ENCODE peak calls at places on chromosomes 11 and 22, in ten cellular contexts. Z, A, M, I, D, O, W, C, G and K are unnamed samples.

GRCh38 chr11:72736452-72737069 is 15.6 kb downstream of the ARAP1 start:
- DNase-seq in Z (peak), A (peak), M (no peak), I (no peak), D (peak), O (peak), W (no peak), C (peak), G (peak), K (peak)

GRCh38 chr11:121406291-121406690 is 45.8 kb upstream of the SORL1 start:
- DNase-seq in Z (no peak), A (peak), M (no peak), I (no peak), D (no peak), O (no peak), W (no peak), C (no peak), G (no peak), K (no peak)

GRCh38 chr11:74232316-74232950 is 61.3 kb downstream of the PPME1 start:
- DNase-seq in Z (no peak), A (no peak), M (no peak), I (no peak), D (no peak), O (no peak), W (peak), C (no peak), G (peak), K (peak)

GRCh38 chr22:41532908-41533825 is 11.1 kb downstream of the POLR3H start:
- DNase-seq in Z (peak), A (peak), M (peak), I (no peak), D (peak), O (peak), W (no peak), C (peak), G (peak), K (no peak)

GRCh38 chr22:27531782-27532530 is 269.6 kb downstream of the MN1 start:
- DNase-seq in Z (no peak), A (no peak), M (no peak), I (no peak), D (no peak), O (no peak), W (no peak), C (peak), G (no peak), K (no peak)

GRCh38 chr11:92267968-92268367 is 43.4 kb downstream of the FAT3 start:
- DNase-seq in Z (no peak), A (no peak), M (no peak), I (no peak), D (no peak), O (no peak), W (no peak), C (peak), G (no peak), K (no peak)

GRCh38 chr11:64848779-64849599 is 4.5 kb upstream of the CDC42BPG start:
- DNase-seq in Z (peak), A (peak), M (no peak), I (no peak), D (no peak), O (no peak), W (no peak), C (no peak), G (peak), K (peak)

GRCh38 chr11:64295760-64296159 is 4.4 kb upstream of the CATSPERZ start:
- DNase-seq in Z (no peak), A (no peak), M (no peak), I (no peak), D (no peak), O (no peak), W (no peak), C (no peak), G (no peak), K (no peak)

GRCh38 chr11:15800121-15800800 is 556.1 kb downstream of the SOX6 start:
- DNase-seq in Z (no peak), A (no peak), M (peak), I (no peak), D (no peak), O (peak), W (no peak), C (peak), G (no peak), K (no peak)

GRCh38 chr22:17369553-17370035 is 334 bp downstream of the CECR2 start:
- DNase-seq in Z (peak), A (peak), M (no peak), I (no peak), D (peak), O (no peak), W (no peak), C (no peak), G (peak), K (no peak)

GRCh38 chr11:2481253-2481652 is 36.4 kb downstream of the KCNQ1 start:
- DNase-seq in Z (no peak), A (no peak), M (no peak), I (no peak), D (peak), O (no peak), W (no peak), C (no peak), G (no peak), K (no peak)

DNA sequence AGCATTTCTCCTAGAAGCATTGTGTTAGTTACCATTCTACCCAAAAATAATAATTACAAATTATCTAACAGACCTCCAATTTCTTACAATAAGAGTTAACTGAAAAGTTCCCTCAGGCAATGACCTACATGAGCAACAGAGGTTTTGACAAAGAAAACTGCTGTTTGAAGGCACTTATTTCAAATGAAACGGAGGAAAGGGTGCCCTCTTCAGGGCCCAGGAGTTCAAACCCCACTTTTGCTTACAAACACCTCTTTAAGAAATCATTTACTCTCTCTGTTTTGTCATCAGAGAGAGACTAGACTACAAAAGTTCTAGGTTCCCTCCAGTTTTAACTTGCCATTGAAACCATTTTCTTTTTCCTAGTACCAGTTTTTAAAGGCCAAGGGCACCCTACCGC is 56.7 kb downstream of the AMBRA1 start:
- DNase-seq in Z (no peak), A (no peak), M (no peak), I (no peak), D (no peak), O (no peak), W (no peak), C (no peak), G (no peak), K (no peak)
- H3K4me3 ChIP-seq in Z (no peak), A (no peak), M (no peak), I (no peak), D (no peak), O (no peak), W (no peak), C (no peak), G (no peak), K (no peak)

DNA sequence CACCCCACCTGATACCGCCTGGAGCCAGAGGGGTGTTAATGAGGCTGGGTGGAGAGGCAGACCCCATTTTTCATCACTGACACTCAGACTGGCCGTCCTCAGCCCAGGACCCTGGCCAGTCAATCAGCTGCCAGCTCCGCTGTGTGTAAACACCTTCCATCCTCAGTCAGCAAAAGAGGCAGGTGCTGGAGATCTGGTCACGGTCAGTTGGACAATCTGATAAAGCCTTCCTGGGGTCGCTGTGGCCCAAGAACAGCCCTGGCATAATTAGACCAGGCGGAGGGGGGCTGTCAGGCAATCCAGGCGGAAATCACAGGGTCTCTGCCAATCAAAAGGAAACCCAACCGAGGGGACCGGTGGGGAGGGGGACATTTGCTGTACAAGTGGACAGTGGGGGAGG is 73.0 kb downstream of the ABTB2 start:
- DNase-seq in Z (no peak), A (no peak), M (no peak), I (no peak), D (no peak), O (no peak), W (no peak), C (no peak), G (no peak), K (no peak)
- H3K4me3 ChIP-seq in Z (no peak), A (no peak), M (no peak), I (no peak), D (no peak), O (no peak), W (no peak), C (no peak), G (no peak), K (no peak)

DNA sequence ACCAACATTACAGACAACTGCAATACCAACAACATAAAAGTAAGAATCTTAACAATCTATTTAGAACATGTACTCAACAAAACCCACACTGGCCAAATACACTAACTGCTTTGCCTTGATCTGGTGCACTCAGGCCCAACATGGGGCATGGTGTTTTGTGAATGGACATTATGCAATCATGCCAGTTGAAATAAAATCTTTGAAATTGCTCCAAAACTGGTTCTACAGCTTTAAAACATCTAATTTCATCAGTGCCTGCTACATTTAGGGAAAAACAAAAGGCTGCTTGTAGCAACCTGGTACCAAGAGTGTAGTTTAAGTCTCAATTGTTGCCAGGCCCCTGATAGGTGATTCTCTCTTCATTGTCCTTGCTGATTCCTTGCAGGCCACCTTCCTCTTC is 3.3 kb upstream of the CTR9 start:
- DNase-seq in Z (no peak), A (no peak), M (no peak), I (no peak), D (no peak), O (no peak), W (no peak), C (no peak), G (no peak), K (no peak)
- H3K4me3 ChIP-seq in Z (no peak), A (no peak), M (no peak), I (no peak), D (no peak), O (no peak), W (no peak), C (no peak), G (no peak), K (no peak)

GRCh38 chr22:49963647-49964026 is 3.1 kb downstream of the PIM3 start:
- DNase-seq in Z (no peak), A (no peak), M (peak), I (no peak), D (peak), O (peak), W (peak), C (no peak), G (no peak), K (peak)

GRCh38 chr22:49962751-49963646 is 2.4 kb downstream of the PIM3 start:
- DNase-seq in Z (peak), A (no peak), M (peak), I (no peak), D (peak), O (peak), W (peak), C (no peak), G (no peak), K (no peak)

GRCh38 chr22:49964493-49965290 is 4.1 kb downstream of the PIM3 start:
- DNase-seq in Z (peak), A (no peak), M (peak), I (no peak), D (peak), O (peak), W (no peak), C (no peak), G (no peak), K (no peak)

GRCh38 chr22:49965291-49966040 is 4.9 kb downstream of the PIM3 start:
- DNase-seq in Z (peak), A (no peak), M (peak), I (no peak), D (peak), O (peak), W (no peak), C (no peak), G (no peak), K (no peak)

GRCh38 chr22:49964136-49964492 is 3.5 kb downstream of the PIM3 start:
- DNase-seq in Z (peak), A (no peak), M (peak), I (no peak), D (no peak), O (no peak), W (no peak), C (no peak), G (no peak), K (peak)
- H3K4me3 ChIP-seq in Z (peak), A (peak), M (peak), I (peak), D (peak), O (no peak), W (peak), C (peak), G (no peak), K (no peak)